ENCODE peak calls at places on chromosomes 3 and 15, in ten cellular contexts. W is upper lobe of right lung, B is AG10803, L is fibroblast of pulmonary artery, M is transverse colon, E is lower lobe of right lung, T is K562, V is epithelial cell of esophagus, Y is PC-3, K is stomach. I is an unnamed sample.

GRCh38 chr15:68019814-68020525 is 34.1 kb upstream of the PIAS1 start:
- DNase-seq in W (no peak), B (no peak), L (no peak), M (no peak), E (no peak), T (no peak), V (no peak), Y (no peak), K (no peak), I (no peak)

GRCh38 chr15:101641894-101642293 is 10.3 kb downstream of the TM2D3 start:
- DNase-seq in W (no peak), B (peak), L (peak), M (no peak), E (no peak), T (no peak), V (peak), Y (no peak), K (no peak), I (no peak)

GRCh38 chr3:12663311-12663935 is 494 bp downstream of the RAF1 start:
- DNase-seq in W (no peak), B (peak), L (peak), M (peak), E (peak), T (no peak), V (peak), Y (peak), K (peak), I (peak)

GRCh38 chr3:107260221-107260620 is 117.0 kb upstream of the CCDC54 start:
- DNase-seq in W (no peak), B (no peak), L (no peak), M (no peak), E (no peak), T (no peak), V (no peak), Y (no peak), K (no peak), I (no peak)

GRCh38 chr3:67418539-67419529 is 235.6 kb downstream of the SUCLG2 start:
- DNase-seq in W (no peak), B (peak), L (peak), M (no peak), E (no peak), T (no peak), V (no peak), Y (no peak), K (no peak), I (no peak)

GRCh38 chr3:21551019-21551418 is 200.0 kb downstream of the ZNF385D start:
- DNase-seq in W (no peak), B (peak), L (peak), M (no peak), E (no peak), T (peak), V (peak), Y (peak), K (no peak), I (no peak)

GRCh38 chr3:126538966-126539365 is 15.0 kb downstream of the CHST13 start:
- DNase-seq in W (no peak), B (no peak), L (no peak), M (no peak), E (no peak), T (no peak), V (no peak), Y (no peak), K (no peak), I (no peak)

GRCh38 chr15:68307131-68307928 is 29.8 kb downstream of the FEM1B start:
- DNase-seq in W (no peak), B (no peak), L (no peak), M (no peak), E (no peak), T (no peak), V (no peak), Y (no peak), K (peak), I (no peak)

GRCh38 chr3:82044918-82045715 is 283.7 kb upstream of the GBE1 start:
- DNase-seq in W (no peak), B (no peak), L (no peak), M (no peak), E (no peak), T (no peak), V (peak), Y (peak), K (no peak), I (no peak)

GRCh38 chr3:30607032-30607833 is 832 bp downstream of the TGFBR2 start:
- DNase-seq in W (peak), B (no peak), L (peak), M (peak), E (peak), T (peak), V (peak), Y (peak), K (peak), I (peak)

GRCh38 chr3:120033594-120033993 is 60.7 kb downstream of the GSK3B start:
- DNase-seq in W (no peak), B (no peak), L (no peak), M (no peak), E (no peak), T (no peak), V (no peak), Y (no peak), K (no peak), I (no peak)

GRCh38 chr3:49930922-49931321 is 1.3 kb upstream of the MON1A start:
- DNase-seq in W (no peak), B (no peak), L (no peak), M (peak), E (no peak), T (peak), V (peak), Y (peak), K (no peak), I (peak)

GRCh38 chr3:71103430-71103881 is 480.1 kb downstream of the FOXP1 start:
- DNase-seq in W (peak), B (peak), L (peak), M (peak), E (peak), T (no peak), V (no peak), Y (peak), K (peak), I (peak)

GRCh38 chr3:78645628-78646310 is 1122.0 kb downstream of the ROBO1 start:
- DNase-seq in W (no peak), B (peak), L (peak), M (no peak), E (no peak), T (peak), V (peak), Y (peak), K (no peak), I (no peak)

GRCh38 chr3:180092889-180093288 is 56.2 kb upstream of the PEX5L start:
- DNase-seq in W (no peak), B (no peak), L (no peak), M (no peak), E (no peak), T (no peak), V (no peak), Y (no peak), K (no peak), I (no peak)

GRCh38 chr3:7144696-7145308 is 283.9 kb downstream of the GRM7 start:
- DNase-seq in W (no peak), B (no peak), L (peak), M (no peak), E (no peak), T (peak), V (peak), Y (peak), K (no peak), I (peak)

GRCh38 chr3:190696777-190697501 is 165.6 kb downstream of the GMNC start:
- DNase-seq in W (no peak), B (peak), L (peak), M (no peak), E (no peak), T (no peak), V (peak), Y (peak), K (no peak), I (no peak)

GRCh38 chr3:154657265-154657664 is 227.3 kb upstream of the GPR149 start:
- DNase-seq in W (no peak), B (no peak), L (no peak), M (no peak), E (no peak), T (no peak), V (no peak), Y (no peak), K (no peak), I (no peak)

GRCh38 chr3:52522651-52523251 is 10.9 kb downstream of the NT5DC2 start:
- DNase-seq in W (peak), B (no peak), L (no peak), M (no peak), E (peak), T (no peak), V (no peak), Y (no peak), K (no peak), I (no peak)

GRCh38 chr15:28994142-28994829 is 108.5 kb downstream of the APBA2 start:
- DNase-seq in W (no peak), B (no peak), L (no peak), M (no peak), E (no peak), T (no peak), V (no peak), Y (no peak), K (no peak), I (no peak)

GRCh38 chr3:141274411-141275031 is 42.9 kb downstream of the PXYLP1 start:
- DNase-seq in W (no peak), B (no peak), L (no peak), M (no peak), E (no peak), T (no peak), V (peak), Y (no peak), K (no peak), I (no peak)

GRCh38 chr15:69031013-69032001 is 16.8 kb downstream of the NOX5 start:
- DNase-seq in W (peak), B (peak), L (peak), M (peak), E (peak), T (peak), V (peak), Y (peak), K (peak), I (peak)

GRCh38 chr3:185353823-185354614 is 8.9 kb upstream of the MAP3K13 start:
- DNase-seq in W (no peak), B (peak), L (peak), M (peak), E (peak), T (peak), V (peak), Y (peak), K (peak), I (peak)

GRCh38 chr3:45567730-45568172 is 26.8 kb upstream of the LIMD1 start:
- DNase-seq in W (no peak), B (no peak), L (no peak), M (peak), E (no peak), T (no peak), V (no peak), Y (no peak), K (no peak), I (no peak)

GRCh38 chr3:133837487-133838295 is 32.1 kb downstream of the SRPRB start:
- DNase-seq in W (peak), B (no peak), L (no peak), M (no peak), E (no peak), T (no peak), V (no peak), Y (no peak), K (no peak), I (no peak)

GRCh38 chr3:156551746-156552145 is 3.2 kb downstream of the SSR3 start:
- DNase-seq in W (no peak), B (peak), L (peak), M (no peak), E (no peak), T (no peak), V (peak), Y (peak), K (no peak), I (peak)

GRCh38 chr3:129084501-129084900 is 23.9 kb downstream of the GP9 start:
- DNase-seq in W (no peak), B (no peak), L (no peak), M (no peak), E (no peak), T (no peak), V (no peak), Y (no peak), K (no peak), I (no peak)

GRCh38 chr3:117473981-117474563 is 764.5 kb downstream of the TUSC7 start:
- DNase-seq in W (no peak), B (no peak), L (no peak), M (no peak), E (no peak), T (no peak), V (no peak), Y (no peak), K (peak), I (no peak)

GRCh38 chr15:82750831-82751181 is 41.1 kb upstream of the AP3B2 start:
- DNase-seq in W (no peak), B (no peak), L (no peak), M (no peak), E (no peak), T (peak), V (peak), Y (no peak), K (no peak), I (peak)

GRCh38 chr3:78878789-78879515 is 888.8 kb downstream of the ROBO1 start:
- DNase-seq in W (no peak), B (no peak), L (no peak), M (no peak), E (no peak), T (no peak), V (no peak), Y (peak), K (no peak), I (no peak)

GRCh38 chr3:194995334-194995733 is 275.6 kb downstream of the XXYLT1 start:
- DNase-seq in W (peak), B (no peak), L (no peak), M (no peak), E (no peak), T (no peak), V (no peak), Y (no peak), K (no peak), I (no peak)

DNA sequence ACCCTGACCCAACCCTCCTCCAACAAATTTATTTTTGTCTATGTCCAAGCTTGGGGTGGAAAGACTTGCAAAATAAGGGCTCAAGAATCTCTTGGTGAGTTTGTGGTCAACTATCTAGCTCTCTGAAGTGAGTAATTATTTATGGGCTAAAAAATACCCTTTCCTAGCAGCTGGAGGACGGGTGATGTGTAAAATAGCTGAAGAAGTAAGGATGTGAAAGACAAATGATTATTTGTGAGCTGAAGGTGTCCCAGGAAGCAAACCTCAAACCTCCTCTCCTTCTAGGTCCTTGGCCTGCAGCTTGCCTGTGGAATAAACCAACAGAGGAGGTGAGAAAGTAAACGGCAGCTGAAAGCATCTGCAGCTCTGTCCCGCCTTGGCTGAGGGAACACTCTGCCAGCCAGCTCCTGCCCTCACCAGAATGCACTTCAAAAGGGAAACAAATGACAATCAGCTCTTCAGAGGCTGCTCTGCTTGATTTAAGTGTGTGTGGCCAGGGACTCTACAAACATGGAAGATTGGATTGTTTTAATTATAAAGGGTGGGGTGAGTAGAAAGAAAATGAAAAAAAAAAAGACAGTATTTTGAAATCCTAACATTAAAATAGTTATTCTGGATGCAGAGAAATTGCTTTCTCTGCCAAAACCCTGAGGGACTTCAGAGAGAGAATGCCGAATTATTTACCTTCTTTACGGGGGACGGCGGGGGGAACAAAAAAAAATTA is 60.3 kb downstream of the TM4SF4 start:
- DNase-seq in W (no peak), B (peak), L (peak), M (no peak), E (no peak), T (no peak), V (no peak), Y (no peak), K (no peak), I (peak)
- H3K4me3 ChIP-seq in W (no peak), B (peak), L (no peak), M (no peak), E (no peak), T (no peak), V (no peak), Y (no peak), K (no peak), I (peak)

GRCh38 chr3:43023766-43024165 is 44.7 kb downstream of the GASK1A start:
- DNase-seq in W (no peak), B (no peak), L (no peak), M (no peak), E (no peak), T (no peak), V (no peak), Y (no peak), K (no peak), I (no peak)
- H3K4me3 ChIP-seq in W (no peak), B (no peak), L (no peak), M (no peak), E (no peak), T (no peak), V (no peak), Y (no peak), K (no peak), I (no peak)

GRCh38 chr3:137110392-137110996 is 152.7 kb downstream of the IL20RB start:
- DNase-seq in W (no peak), B (peak), L (peak), M (no peak), E (no peak), T (peak), V (peak), Y (peak), K (no peak), I (no peak)

GRCh38 chr3:137103739-137104138 is 146.0 kb downstream of the IL20RB start:
- DNase-seq in W (no peak), B (no peak), L (no peak), M (no peak), E (no peak), T (no peak), V (no peak), Y (no peak), K (no peak), I (no peak)

GRCh38 chr3:137100326-137100725 is 142.5 kb downstream of the IL20RB start:
- DNase-seq in W (no peak), B (no peak), L (no peak), M (no peak), E (no peak), T (no peak), V (no peak), Y (no peak), K (no peak), I (no peak)

GRCh38 chr3:137105277-137105977 is 147.6 kb downstream of the IL20RB start:
- DNase-seq in W (no peak), B (peak), L (peak), M (no peak), E (no peak), T (peak), V (peak), Y (peak), K (no peak), I (no peak)
- H3K4me3 ChIP-seq in W (no peak), B (no peak), L (no peak), M (no peak), E (no peak), T (no peak), V (no peak), Y (no peak), K (no peak), I (no peak)

GRCh38 chr15:80549712-80550111 is 145.4 kb upstream of the ABHD17C start:
- DNase-seq in W (no peak), B (peak), L (no peak), M (no peak), E (no peak), T (no peak), V (no peak), Y (no peak), K (no peak), I (no peak)
- H3K4me3 ChIP-seq in W (no peak), B (no peak), L (peak), M (no peak), E (no peak), T (no peak), V (no peak), Y (no peak), K (no peak), I (no peak)

DNA sequence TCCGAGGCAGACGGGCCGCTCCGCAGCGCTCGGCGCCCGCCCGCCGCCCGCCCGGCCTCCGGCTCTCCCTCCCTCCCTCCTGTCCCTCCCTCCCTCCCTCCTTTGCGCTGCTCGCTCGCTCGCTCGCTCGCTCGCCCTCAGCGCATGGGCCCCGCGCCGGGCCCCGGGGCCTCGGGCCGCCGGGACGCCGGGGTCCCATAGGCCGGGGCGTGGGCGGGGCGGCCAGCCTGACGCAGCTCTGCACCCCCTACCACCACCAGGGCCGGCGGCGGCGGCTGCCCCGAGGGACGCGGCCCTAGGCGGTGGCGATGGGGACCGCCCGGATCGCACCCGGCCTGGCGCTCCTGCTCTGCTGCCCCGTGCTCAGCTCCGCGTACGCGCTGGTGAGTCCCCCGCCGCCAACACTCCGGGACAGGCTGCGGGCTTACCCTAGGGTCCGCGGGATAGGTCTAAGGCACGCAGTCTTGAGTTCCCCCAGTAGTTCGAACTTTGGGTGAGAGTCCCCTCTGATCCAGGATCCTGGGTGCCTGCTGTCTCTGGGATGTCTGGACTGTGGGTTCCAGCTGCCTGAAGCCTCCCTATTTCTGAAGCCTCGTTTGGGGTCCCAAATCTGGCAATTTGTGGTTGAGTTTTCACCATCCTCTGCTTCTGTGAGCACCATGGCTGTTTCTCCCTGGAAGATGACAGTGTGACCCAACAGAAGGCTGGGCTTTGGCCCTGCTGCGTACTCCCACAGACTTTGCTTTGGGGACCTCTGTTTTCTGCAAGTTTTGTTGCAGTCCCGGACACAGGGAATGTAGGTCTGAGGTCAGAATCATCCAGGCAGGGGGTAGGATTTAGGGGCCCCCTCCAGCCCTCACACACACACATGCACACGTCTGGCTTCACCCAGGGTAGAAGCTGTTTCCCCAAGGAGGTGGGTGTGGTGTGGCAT is 6.0 kb downstream of the PTH1R start:
- DNase-seq in W (no peak), B (no peak), L (peak), M (no peak), E (no peak), T (peak), V (peak), Y (no peak), K (no peak), I (no peak)
- H3K4me3 ChIP-seq in W (peak), B (peak), L (no peak), M (peak), E (peak), T (no peak), V (no peak), Y (no peak), K (peak), I (no peak)

GRCh38 chr15:41331281-41331680 is 1.1 kb downstream of the OIP5 start:
- DNase-seq in W (no peak), B (no peak), L (no peak), M (no peak), E (no peak), T (peak), V (no peak), Y (peak), K (no peak), I (no peak)
- H3K4me3 ChIP-seq in W (no peak), B (peak), L (no peak), M (peak), E (no peak), T (peak), V (peak), Y (peak), K (peak), I (peak)

GRCh38 chr3:29282431-29283296 is 1.8 kb downstream of the RBMS3 start:
- DNase-seq in W (no peak), B (peak), L (peak), M (no peak), E (no peak), T (no peak), V (peak), Y (peak), K (no peak), I (no peak)

GRCh38 chr3:29284578-29284977 is 3.7 kb downstream of the RBMS3 start:
- DNase-seq in W (no peak), B (no peak), L (peak), M (no peak), E (no peak), T (no peak), V (peak), Y (no peak), K (no peak), I (no peak)

GRCh38 chr3:29285356-29286070 is 4.6 kb downstream of the RBMS3 start:
- DNase-seq in W (no peak), B (peak), L (peak), M (no peak), E (no peak), T (no peak), V (peak), Y (peak), K (no peak), I (no peak)

GRCh38 chr3:29283297-29283681 is 2.4 kb downstream of the RBMS3 start:
- DNase-seq in W (no peak), B (peak), L (peak), M (no peak), E (no peak), T (no peak), V (peak), Y (no peak), K (no peak), I (no peak)

GRCh38 chr3:29283739-29284138 is 2.9 kb downstream of the RBMS3 start:
- DNase-seq in W (no peak), B (no peak), L (peak), M (no peak), E (no peak), T (no peak), V (no peak), Y (no peak), K (no peak), I (no peak)
- H3K4me3 ChIP-seq in W (peak), B (peak), L (peak), M (peak), E (peak), T (no peak), V (peak), Y (peak), K (peak), I (peak)